ENCODE peak calls at places on chromosomes 7 and 10, in six cellular contexts. One of them, this sample, is unnamed.

GRCh38 chr7:94022550-94022949 is 18.4 kb upstream of the BET1 start:
- DNase-seq in neural crest cell: no peak
- DNase-seq in NCI-H1105: no peak
- DNase-seq in stimulated activated CD4-positive, alpha-beta T cell treated with anti-CD3 and anti-CD28 coated beads, Interleukin-1b, Interleukin-23, amount 100 ng/mL, for 48 hours: no peak
- DNase-seq in ELR: peak
- DNase-seq in brain pericyte: no peak
- DNase-seq in this sample: no peak

GRCh38 chr7:43666938-43667337 is 62.4 kb downstream of the COA1 start:
- DNase-seq in neural crest cell: no peak
- DNase-seq in NCI-H1105: no peak
- DNase-seq in stimulated activated CD4-positive, alpha-beta T cell treated with anti-CD3 and anti-CD28 coated beads, Interleukin-1b, Interleukin-23, amount 100 ng/mL, for 48 hours: no peak
- DNase-seq in ELR: peak
- DNase-seq in brain pericyte: no peak
- DNase-seq in this sample: no peak

GRCh38 chr7:69246758-69247157 is 351.5 kb upstream of the AUTS2 start:
- DNase-seq in neural crest cell: no peak
- DNase-seq in NCI-H1105: no peak
- DNase-seq in stimulated activated CD4-positive, alpha-beta T cell treated with anti-CD3 and anti-CD28 coated beads, Interleukin-1b, Interleukin-23, amount 100 ng/mL, for 48 hours: no peak
- DNase-seq in ELR: no peak
- DNase-seq in brain pericyte: no peak
- DNase-seq in this sample: peak

GRCh38 chr7:108650487-108650886 is 80.8 kb downstream of the DNAJB9 start:
- DNase-seq in neural crest cell: no peak
- DNase-seq in NCI-H1105: no peak
- DNase-seq in stimulated activated CD4-positive, alpha-beta T cell treated with anti-CD3 and anti-CD28 coated beads, Interleukin-1b, Interleukin-23, amount 100 ng/mL, for 48 hours: no peak
- DNase-seq in ELR: peak
- DNase-seq in brain pericyte: no peak
- DNase-seq in this sample: no peak

GRCh38 chr7:132392713-132393112 is 183.6 kb downstream of the PLXNA4 start:
- DNase-seq in neural crest cell: no peak
- DNase-seq in NCI-H1105: no peak
- DNase-seq in stimulated activated CD4-positive, alpha-beta T cell treated with anti-CD3 and anti-CD28 coated beads, Interleukin-1b, Interleukin-23, amount 100 ng/mL, for 48 hours: no peak
- DNase-seq in ELR: no peak
- DNase-seq in brain pericyte: no peak
- DNase-seq in this sample: no peak

GRCh38 chr7:495761-496321 is 23.8 kb downstream of the PDGFA start:
- DNase-seq in neural crest cell: no peak
- DNase-seq in NCI-H1105: no peak
- DNase-seq in stimulated activated CD4-positive, alpha-beta T cell treated with anti-CD3 and anti-CD28 coated beads, Interleukin-1b, Interleukin-23, amount 100 ng/mL, for 48 hours: no peak
- DNase-seq in ELR: no peak
- DNase-seq in brain pericyte: no peak
- DNase-seq in this sample: no peak

GRCh38 chr7:35761882-35762720 is 38.8 kb upstream of the SEPTIN7 start:
- DNase-seq in neural crest cell: no peak
- DNase-seq in NCI-H1105: no peak
- DNase-seq in stimulated activated CD4-positive, alpha-beta T cell treated with anti-CD3 and anti-CD28 coated beads, Interleukin-1b, Interleukin-23, amount 100 ng/mL, for 48 hours: no peak
- DNase-seq in ELR: peak
- DNase-seq in brain pericyte: no peak
- DNase-seq in this sample: no peak

GRCh38 chr7:148318838-148319237 is 271.7 kb upstream of the C7orf33 start:
- DNase-seq in neural crest cell: no peak
- DNase-seq in NCI-H1105: no peak
- DNase-seq in stimulated activated CD4-positive, alpha-beta T cell treated with anti-CD3 and anti-CD28 coated beads, Interleukin-1b, Interleukin-23, amount 100 ng/mL, for 48 hours: no peak
- DNase-seq in ELR: no peak
- DNase-seq in brain pericyte: no peak
- DNase-seq in this sample: no peak

GRCh38 chr10:49138361-49138891 is 4.6 kb upstream of the FAM170B start:
- DNase-seq in neural crest cell: no peak
- DNase-seq in NCI-H1105: no peak
- DNase-seq in stimulated activated CD4-positive, alpha-beta T cell treated with anti-CD3 and anti-CD28 coated beads, Interleukin-1b, Interleukin-23, amount 100 ng/mL, for 48 hours: no peak
- DNase-seq in ELR: peak
- DNase-seq in brain pericyte: no peak
- DNase-seq in this sample: no peak

GRCh38 chr7:150811-151221 is 41.6 kb upstream of the FAM20C start:
- DNase-seq in neural crest cell: no peak
- DNase-seq in NCI-H1105: no peak
- DNase-seq in stimulated activated CD4-positive, alpha-beta T cell treated with anti-CD3 and anti-CD28 coated beads, Interleukin-1b, Interleukin-23, amount 100 ng/mL, for 48 hours: no peak
- DNase-seq in ELR: peak
- DNase-seq in brain pericyte: no peak
- DNase-seq in this sample: no peak

GRCh38 chr7:20831976-20832375 is 45.3 kb upstream of the SP8 start:
- DNase-seq in neural crest cell: no peak
- DNase-seq in NCI-H1105: no peak
- DNase-seq in stimulated activated CD4-positive, alpha-beta T cell treated with anti-CD3 and anti-CD28 coated beads, Interleukin-1b, Interleukin-23, amount 100 ng/mL, for 48 hours: no peak
- DNase-seq in ELR: no peak
- DNase-seq in brain pericyte: no peak
- DNase-seq in this sample: no peak

This sample was measured in gastrocnemius medialis.